ENCODE peak calls at places on chromosomes 11 and 22, in ten cellular contexts. One of them, this sample, is unnamed.

GRCh38 chr11:11640152-11640551 is 18.3 kb upstream of the GALNT18 start:
- DNase-seq in iris pigment epithelial cell: no peak
- DNase-seq in T-helper 2 cell: no peak
- DNase-seq in pancreas: no peak
- DNase-seq in stimulated activated CD4-positive, alpha-beta T cell treated with anti-CD3 and anti-CD28 coated beads, Interleukin-4, amount 100 ng/mL, for 1 hour: no peak
- DNase-seq in fibroblast of the conjunctiva: no peak
- DNase-seq in BE2C: no peak
- DNase-seq in cardiac fibroblast: no peak
- DNase-seq in Daoy: no peak
- DNase-seq in NCI-H1417 treated with DMSO at 0.1 percent for 48 hours: no peak
- DNase-seq in this sample: no peak

GRCh38 chr11:27373392-27373791 is 10.4 kb upstream of the CCDC34 start:
- DNase-seq in stimulated activated CD4-positive, alpha-beta T cell treated with anti-CD3 and anti-CD28 coated beads, Interleukin-4, amount 100 ng/mL, for 1 hour: no peak
- DNase-seq in pancreas: no peak
- DNase-seq in fibroblast of the conjunctiva: no peak
- DNase-seq in cardiac fibroblast: no peak
- DNase-seq in iris pigment epithelial cell: no peak
- DNase-seq in T-helper 2 cell: no peak
- DNase-seq in NCI-H1417 treated with DMSO at 0.1 percent for 48 hours: no peak
- DNase-seq in Daoy: no peak
- DNase-seq in BE2C: no peak
- DNase-seq in this sample: no peak

GRCh38 chr11:26730711-26731460 is 9.0 kb upstream of the SLC5A12 start:
- DNase-seq in NCI-H1417 treated with DMSO at 0.1 percent for 48 hours: no peak
- DNase-seq in BE2C: no peak
- DNase-seq in iris pigment epithelial cell: peak; percentile 43
- DNase-seq in fibroblast of the conjunctiva: no peak
- DNase-seq in cardiac fibroblast: peak; percentile 45
- DNase-seq in stimulated activated CD4-positive, alpha-beta T cell treated with anti-CD3 and anti-CD28 coated beads, Interleukin-4, amount 100 ng/mL, for 1 hour: no peak
- DNase-seq in Daoy: no peak
- DNase-seq in T-helper 2 cell: no peak
- DNase-seq in pancreas: no peak
- DNase-seq in this sample: no peak

GRCh38 chr11:79205786-79206185 is 235.0 kb downstream of the TENM4 start:
- DNase-seq in T-helper 2 cell: no peak
- DNase-seq in iris pigment epithelial cell: no peak
- DNase-seq in Daoy: no peak
- DNase-seq in fibroblast of the conjunctiva: no peak
- DNase-seq in pancreas: no peak
- DNase-seq in BE2C: no peak
- DNase-seq in cardiac fibroblast: no peak
- DNase-seq in NCI-H1417 treated with DMSO at 0.1 percent for 48 hours: no peak
- DNase-seq in stimulated activated CD4-positive, alpha-beta T cell treated with anti-CD3 and anti-CD28 coated beads, Interleukin-4, amount 100 ng/mL, for 1 hour: no peak
- DNase-seq in this sample: no peak

GRCh38 chr11:61966673-61967176 is 709 bp downstream of the FTH1 start:
- DNase-seq in NCI-H1417 treated with DMSO at 0.1 percent for 48 hours: no peak
- DNase-seq in T-helper 2 cell: no peak
- DNase-seq in iris pigment epithelial cell: peak; percentile 60
- DNase-seq in stimulated activated CD4-positive, alpha-beta T cell treated with anti-CD3 and anti-CD28 coated beads, Interleukin-4, amount 100 ng/mL, for 1 hour: peak; percentile 28
- DNase-seq in fibroblast of the conjunctiva: no peak
- DNase-seq in cardiac fibroblast: peak; percentile 39
- DNase-seq in BE2C: no peak
- DNase-seq in pancreas: peak; percentile 63
- DNase-seq in Daoy: peak; percentile 45
- DNase-seq in this sample: no peak

GRCh38 chr11:90218606-90219005 is 4.2 kb downstream of the CHORDC1 start:
- DNase-seq in NCI-H1417 treated with DMSO at 0.1 percent for 48 hours: no peak
- DNase-seq in fibroblast of the conjunctiva: no peak
- DNase-seq in cardiac fibroblast: no peak
- DNase-seq in iris pigment epithelial cell: peak; percentile 3
- DNase-seq in BE2C: peak; percentile 33
- DNase-seq in Daoy: no peak
- DNase-seq in pancreas: no peak
- DNase-seq in T-helper 2 cell: no peak
- DNase-seq in stimulated activated CD4-positive, alpha-beta T cell treated with anti-CD3 and anti-CD28 coated beads, Interleukin-4, amount 100 ng/mL, for 1 hour: no peak
- DNase-seq in this sample: no peak

GRCh38 chr22:33480118-33480517 is 421.9 kb upstream of the SYN3 start:
- DNase-seq in stimulated activated CD4-positive, alpha-beta T cell treated with anti-CD3 and anti-CD28 coated beads, Interleukin-4, amount 100 ng/mL, for 1 hour: no peak
- DNase-seq in NCI-H1417 treated with DMSO at 0.1 percent for 48 hours: no peak
- DNase-seq in T-helper 2 cell: no peak
- DNase-seq in fibroblast of the conjunctiva: no peak
- DNase-seq in Daoy: no peak
- DNase-seq in cardiac fibroblast: no peak
- DNase-seq in iris pigment epithelial cell: no peak
- DNase-seq in pancreas: no peak
- DNase-seq in BE2C: no peak
- DNase-seq in this sample: no peak

GRCh38 chr11:70233511-70233919 is 30.4 kb downstream of the FADD start:
- DNase-seq in NCI-H1417 treated with DMSO at 0.1 percent for 48 hours: no peak
- DNase-seq in stimulated activated CD4-positive, alpha-beta T cell treated with anti-CD3 and anti-CD28 coated beads, Interleukin-4, amount 100 ng/mL, for 1 hour: no peak
- DNase-seq in iris pigment epithelial cell: peak; percentile 92
- DNase-seq in Daoy: peak; percentile 94
- DNase-seq in fibroblast of the conjunctiva: no peak
- DNase-seq in T-helper 2 cell: no peak
- DNase-seq in cardiac fibroblast: peak; percentile 97
- DNase-seq in pancreas: no peak
- DNase-seq in BE2C: no peak
- DNase-seq in this sample: no peak

GRCh38 chr11:58028687-58029411 is 1.9 kb upstream of the OR6Q1 start:
- DNase-seq in T-helper 2 cell: no peak
- DNase-seq in cardiac fibroblast: peak; percentile 28
- DNase-seq in iris pigment epithelial cell: peak; percentile 20
- DNase-seq in stimulated activated CD4-positive, alpha-beta T cell treated with anti-CD3 and anti-CD28 coated beads, Interleukin-4, amount 100 ng/mL, for 1 hour: no peak
- DNase-seq in BE2C: no peak
- DNase-seq in Daoy: no peak
- DNase-seq in NCI-H1417 treated with DMSO at 0.1 percent for 48 hours: no peak
- DNase-seq in fibroblast of the conjunctiva: no peak
- DNase-seq in pancreas: no peak
- DNase-seq in this sample: no peak

GRCh38 chr22:36227396-36227795 is 11.9 kb downstream of the APOL2 start:
- DNase-seq in NCI-H1417 treated with DMSO at 0.1 percent for 48 hours: no peak
- DNase-seq in iris pigment epithelial cell: no peak
- DNase-seq in BE2C: no peak
- DNase-seq in T-helper 2 cell: no peak
- DNase-seq in stimulated activated CD4-positive, alpha-beta T cell treated with anti-CD3 and anti-CD28 coated beads, Interleukin-4, amount 100 ng/mL, for 1 hour: no peak
- DNase-seq in cardiac fibroblast: no peak
- DNase-seq in pancreas: no peak
- DNase-seq in fibroblast of the conjunctiva: no peak
- DNase-seq in Daoy: no peak
- DNase-seq in this sample: no peak

GRCh38 chr11:76233936-76234703 is 27.8 kb upstream of the WNT11 start:
- DNase-seq in T-helper 2 cell: no peak
- DNase-seq in fibroblast of the conjunctiva: peak; percentile 39
- DNase-seq in stimulated activated CD4-positive, alpha-beta T cell treated with anti-CD3 and anti-CD28 coated beads, Interleukin-4, amount 100 ng/mL, for 1 hour: no peak
- DNase-seq in BE2C: peak; percentile 54
- DNase-seq in NCI-H1417 treated with DMSO at 0.1 percent for 48 hours: no peak
- DNase-seq in cardiac fibroblast: peak; percentile 55
- DNase-seq in Daoy: peak; percentile 59
- DNase-seq in iris pigment epithelial cell: peak; percentile 50
- DNase-seq in pancreas: no peak
- DNase-seq in this sample: no peak

GRCh38 chr11:27910186-27910941 is 197.6 kb downstream of the KIF18A start:
- DNase-seq in iris pigment epithelial cell: peak; percentile 72
- DNase-seq in T-helper 2 cell: no peak
- DNase-seq in pancreas: no peak
- DNase-seq in Daoy: peak; percentile 90
- DNase-seq in stimulated activated CD4-positive, alpha-beta T cell treated with anti-CD3 and anti-CD28 coated beads, Interleukin-4, amount 100 ng/mL, for 1 hour: no peak
- DNase-seq in cardiac fibroblast: peak; percentile 87
- DNase-seq in fibroblast of the conjunctiva: no peak
- DNase-seq in BE2C: no peak
- DNase-seq in NCI-H1417 treated with DMSO at 0.1 percent for 48 hours: no peak
- DNase-seq in this sample: no peak

GRCh38 chr22:40410272-40410671 is 39.9 kb downstream of the SGSM3 start:
- DNase-seq in cardiac fibroblast: no peak
- DNase-seq in pancreas: no peak
- DNase-seq in NCI-H1417 treated with DMSO at 0.1 percent for 48 hours: no peak
- DNase-seq in Daoy: no peak
- DNase-seq in stimulated activated CD4-positive, alpha-beta T cell treated with anti-CD3 and anti-CD28 coated beads, Interleukin-4, amount 100 ng/mL, for 1 hour: no peak
- DNase-seq in BE2C: no peak
- DNase-seq in iris pigment epithelial cell: no peak
- DNase-seq in T-helper 2 cell: no peak
- DNase-seq in fibroblast of the conjunctiva: no peak
- DNase-seq in this sample: no peak

GRCh38 chr11:119094816-119095065 is 6.9 kb downstream of the DPAGT1 start:
- DNase-seq in cardiac fibroblast: peak; percentile 86
- DNase-seq in iris pigment epithelial cell: peak; percentile 89
- DNase-seq in fibroblast of the conjunctiva: peak; percentile 72
- DNase-seq in stimulated activated CD4-positive, alpha-beta T cell treated with anti-CD3 and anti-CD28 coated beads, Interleukin-4, amount 100 ng/mL, for 1 hour: peak; percentile 57
- DNase-seq in T-helper 2 cell: peak; percentile 35
- DNase-seq in NCI-H1417 treated with DMSO at 0.1 percent for 48 hours: peak; percentile 19
- DNase-seq in BE2C: peak; percentile 87
- DNase-seq in Daoy: peak; percentile 84
- DNase-seq in pancreas: peak; percentile 90
- DNase-seq in this sample: no peak

GRCh38 chr11:131938321-131938751 is 567.9 kb downstream of the NTM start:
- DNase-seq in Daoy: peak; percentile 34
- DNase-seq in T-helper 2 cell: no peak
- DNase-seq in stimulated activated CD4-positive, alpha-beta T cell treated with anti-CD3 and anti-CD28 coated beads, Interleukin-4, amount 100 ng/mL, for 1 hour: no peak
- DNase-seq in pancreas: no peak
- DNase-seq in NCI-H1417 treated with DMSO at 0.1 percent for 48 hours: no peak
- DNase-seq in iris pigment epithelial cell: no peak
- DNase-seq in fibroblast of the conjunctiva: no peak
- DNase-seq in BE2C: no peak
- DNase-seq in cardiac fibroblast: no peak
- DNase-seq in this sample: no peak

GRCh38 chr11:64826578-64827450 is 16.5 kb upstream of the MEN1 start:
- DNase-seq in cardiac fibroblast: no peak
- DNase-seq in pancreas: peak; percentile 43
- DNase-seq in iris pigment epithelial cell: no peak
- DNase-seq in stimulated activated CD4-positive, alpha-beta T cell treated with anti-CD3 and anti-CD28 coated beads, Interleukin-4, amount 100 ng/mL, for 1 hour: no peak
- DNase-seq in NCI-H1417 treated with DMSO at 0.1 percent for 48 hours: no peak
- DNase-seq in Daoy: no peak
- DNase-seq in T-helper 2 cell: no peak
- DNase-seq in fibroblast of the conjunctiva: no peak
- DNase-seq in BE2C: no peak
- DNase-seq in this sample: no peak

GRCh38 chr11:45209904-45210699 is 63.7 kb downstream of the PRDM11 start:
- DNase-seq in stimulated activated CD4-positive, alpha-beta T cell treated with anti-CD3 and anti-CD28 coated beads, Interleukin-4, amount 100 ng/mL, for 1 hour: no peak
- DNase-seq in iris pigment epithelial cell: peak; percentile 78
- DNase-seq in fibroblast of the conjunctiva: peak; percentile 73
- DNase-seq in BE2C: peak; percentile 12
- DNase-seq in cardiac fibroblast: peak; percentile 80
- DNase-seq in T-helper 2 cell: no peak
- DNase-seq in NCI-H1417 treated with DMSO at 0.1 percent for 48 hours: no peak
- DNase-seq in pancreas: no peak
- DNase-seq in Daoy: no peak
- DNase-seq in this sample: no peak

GRCh38 chr11:30365793-30366517 is 43.1 kb downstream of the ARL14EP start:
- DNase-seq in fibroblast of the conjunctiva: no peak
- DNase-seq in pancreas: no peak
- DNase-seq in cardiac fibroblast: no peak
- DNase-seq in NCI-H1417 treated with DMSO at 0.1 percent for 48 hours: no peak
- DNase-seq in stimulated activated CD4-positive, alpha-beta T cell treated with anti-CD3 and anti-CD28 coated beads, Interleukin-4, amount 100 ng/mL, for 1 hour: no peak
- DNase-seq in iris pigment epithelial cell: no peak
- DNase-seq in T-helper 2 cell: no peak
- DNase-seq in BE2C: no peak
- DNase-seq in Daoy: no peak
- DNase-seq in this sample: no peak

GRCh38 chr11:74744277-74744676 is 4.4 kb upstream of the RNF169 start:
- DNase-seq in pancreas: no peak
- DNase-seq in BE2C: no peak
- DNase-seq in iris pigment epithelial cell: no peak
- DNase-seq in stimulated activated CD4-positive, alpha-beta T cell treated with anti-CD3 and anti-CD28 coated beads, Interleukin-4, amount 100 ng/mL, for 1 hour: no peak
- DNase-seq in fibroblast of the conjunctiva: no peak
- DNase-seq in cardiac fibroblast: no peak
- DNase-seq in Daoy: no peak
- DNase-seq in NCI-H1417 treated with DMSO at 0.1 percent for 48 hours: no peak
- DNase-seq in T-helper 2 cell: no peak
- DNase-seq in this sample: no peak

GRCh38 chr11:44275241-44275640 is 34.7 kb downstream of the ALX4 start:
- DNase-seq in stimulated activated CD4-positive, alpha-beta T cell treated with anti-CD3 and anti-CD28 coated beads, Interleukin-4, amount 100 ng/mL, for 1 hour: no peak
- DNase-seq in Daoy: no peak
- DNase-seq in iris pigment epithelial cell: no peak
- DNase-seq in cardiac fibroblast: no peak
- DNase-seq in BE2C: no peak
- DNase-seq in fibroblast of the conjunctiva: no peak
- DNase-seq in NCI-H1417 treated with DMSO at 0.1 percent for 48 hours: no peak
- DNase-seq in T-helper 2 cell: no peak
- DNase-seq in pancreas: peak; percentile 44
- DNase-seq in this sample: no peak

GRCh38 chr11:111843659-111844058 is 27.7 kb downstream of the ALG9 start:
- DNase-seq in Daoy: no peak
- DNase-seq in NCI-H1417 treated with DMSO at 0.1 percent for 48 hours: no peak
- DNase-seq in T-helper 2 cell: no peak
- DNase-seq in fibroblast of the conjunctiva: no peak
- DNase-seq in cardiac fibroblast: no peak
- DNase-seq in stimulated activated CD4-positive, alpha-beta T cell treated with anti-CD3 and anti-CD28 coated beads, Interleukin-4, amount 100 ng/mL, for 1 hour: no peak
- DNase-seq in BE2C: no peak
- DNase-seq in pancreas: no peak
- DNase-seq in iris pigment epithelial cell: no peak
- DNase-seq in this sample: no peak

GRCh38 chr11:109983358-109983757 is 109.8 kb upstream of the ZC3H12C start:
- DNase-seq in pancreas: no peak
- DNase-seq in T-helper 2 cell: no peak
- DNase-seq in stimulated activated CD4-positive, alpha-beta T cell treated with anti-CD3 and anti-CD28 coated beads, Interleukin-4, amount 100 ng/mL, for 1 hour: no peak
- DNase-seq in cardiac fibroblast: no peak
- DNase-seq in NCI-H1417 treated with DMSO at 0.1 percent for 48 hours: no peak
- DNase-seq in Daoy: no peak
- DNase-seq in fibroblast of the conjunctiva: no peak
- DNase-seq in BE2C: no peak
- DNase-seq in iris pigment epithelial cell: no peak
- DNase-seq in this sample: no peak

GRCh38 chr11:32838505-32839274 is 9.0 kb downstream of the PRRG4 start:
- DNase-seq in pancreas: no peak
- DNase-seq in fibroblast of the conjunctiva: no peak
- DNase-seq in BE2C: no peak
- DNase-seq in NCI-H1417 treated with DMSO at 0.1 percent for 48 hours: no peak
- DNase-seq in Daoy: peak; percentile 50
- DNase-seq in stimulated activated CD4-positive, alpha-beta T cell treated with anti-CD3 and anti-CD28 coated beads, Interleukin-4, amount 100 ng/mL, for 1 hour: no peak
- DNase-seq in T-helper 2 cell: no peak
- DNase-seq in cardiac fibroblast: peak; percentile 29
- DNase-seq in iris pigment epithelial cell: peak; percentile 66
- DNase-seq in this sample: no peak

GRCh38 chr11:44528581-44528980 is 36.9 kb upstream of the CD82 start:
- DNase-seq in pancreas: no peak
- DNase-seq in fibroblast of the conjunctiva: no peak
- DNase-seq in T-helper 2 cell: no peak
- DNase-seq in iris pigment epithelial cell: no peak
- DNase-seq in BE2C: no peak
- DNase-seq in cardiac fibroblast: no peak
- DNase-seq in Daoy: no peak
- DNase-seq in NCI-H1417 treated with DMSO at 0.1 percent for 48 hours: no peak
- DNase-seq in stimulated activated CD4-positive, alpha-beta T cell treated with anti-CD3 and anti-CD28 coated beads, Interleukin-4, amount 100 ng/mL, for 1 hour: no peak
- DNase-seq in this sample: no peak

This sample was measured in cortex of kidney.